ENCODE peak calls at places on chromosomes 6 and 20, in nine cellular contexts. One of them, this sample, is unnamed.

GRCh38 chr6:43773050-43773956 is 3.3 kb downstream of the VEGFA start:
- DNase-seq in activated naive CD4-positive, alpha-beta T cell treated with anti-CD3 and anti-CD28 coated beads for 36 hours: peak
- DNase-seq in activated CD4-positive, CD25-positive, alpha-beta regulatory T cell: peak
- DNase-seq in aorta: peak
- DNase-seq in ovary: peak
- DNase-seq in NCI-H1417 treated with DMSO at 0.1 percent for 48 hours: no peak
- DNase-seq in astrocyte of the spinal cord: peak
- DNase-seq in putamen: no peak
- DNase-seq in foreskin fibroblast: no peak
- DNase-seq in this sample: no peak

GRCh38 chr6:75935473-75935793 is 137.0 kb downstream of the IMPG1 start:
- DNase-seq in ovary: no peak
- DNase-seq in activated CD4-positive, CD25-positive, alpha-beta regulatory T cell: no peak
- DNase-seq in NCI-H1417 treated with DMSO at 0.1 percent for 48 hours: no peak
- DNase-seq in putamen: no peak
- DNase-seq in activated naive CD4-positive, alpha-beta T cell treated with anti-CD3 and anti-CD28 coated beads for 36 hours: no peak
- DNase-seq in foreskin fibroblast: no peak
- DNase-seq in aorta: no peak
- DNase-seq in astrocyte of the spinal cord: no peak
- DNase-seq in this sample: no peak

GRCh38 chr20:20003088-20003954 is 13.8 kb upstream of the NAA20 start:
- DNase-seq in aorta: peak
- DNase-seq in putamen: peak
- DNase-seq in activated CD4-positive, CD25-positive, alpha-beta regulatory T cell: no peak
- DNase-seq in NCI-H1417 treated with DMSO at 0.1 percent for 48 hours: no peak
- DNase-seq in ovary: peak
- DNase-seq in foreskin fibroblast: no peak
- DNase-seq in activated naive CD4-positive, alpha-beta T cell treated with anti-CD3 and anti-CD28 coated beads for 36 hours: peak
- DNase-seq in astrocyte of the spinal cord: no peak
- DNase-seq in this sample: no peak

GRCh38 chr20:23641936-23642751 is 4.4 kb upstream of the CST3 start:
- DNase-seq in foreskin fibroblast: peak
- DNase-seq in astrocyte of the spinal cord: peak
- DNase-seq in activated CD4-positive, CD25-positive, alpha-beta regulatory T cell: no peak
- DNase-seq in ovary: no peak
- DNase-seq in activated naive CD4-positive, alpha-beta T cell treated with anti-CD3 and anti-CD28 coated beads for 36 hours: no peak
- DNase-seq in NCI-H1417 treated with DMSO at 0.1 percent for 48 hours: no peak
- DNase-seq in aorta: no peak
- DNase-seq in putamen: no peak
- DNase-seq in this sample: no peak

GRCh38 chr6:156852147-156852857 is 75.1 kb downstream of the ARID1B start:
- DNase-seq in NCI-H1417 treated with DMSO at 0.1 percent for 48 hours: no peak
- DNase-seq in astrocyte of the spinal cord: no peak
- DNase-seq in foreskin fibroblast: no peak
- DNase-seq in ovary: no peak
- DNase-seq in aorta: no peak
- DNase-seq in putamen: no peak
- DNase-seq in activated CD4-positive, CD25-positive, alpha-beta regulatory T cell: no peak
- DNase-seq in activated naive CD4-positive, alpha-beta T cell treated with anti-CD3 and anti-CD28 coated beads for 36 hours: no peak
- DNase-seq in this sample: no peak

GRCh38 chr6:6005467-6006427 is 978 bp downstream of the NRN1 start:
- DNase-seq in activated CD4-positive, CD25-positive, alpha-beta regulatory T cell: no peak
- DNase-seq in NCI-H1417 treated with DMSO at 0.1 percent for 48 hours: no peak
- DNase-seq in foreskin fibroblast: no peak
- DNase-seq in activated naive CD4-positive, alpha-beta T cell treated with anti-CD3 and anti-CD28 coated beads for 36 hours: no peak
- DNase-seq in ovary: no peak
- DNase-seq in putamen: no peak
- DNase-seq in aorta: no peak
- DNase-seq in astrocyte of the spinal cord: no peak
- DNase-seq in this sample: no peak

GRCh38 chr6:133396630-133397335 is 155.6 kb downstream of the EYA4 start:
- DNase-seq in activated CD4-positive, CD25-positive, alpha-beta regulatory T cell: no peak
- DNase-seq in NCI-H1417 treated with DMSO at 0.1 percent for 48 hours: no peak
- DNase-seq in aorta: no peak
- DNase-seq in activated naive CD4-positive, alpha-beta T cell treated with anti-CD3 and anti-CD28 coated beads for 36 hours: no peak
- DNase-seq in foreskin fibroblast: peak
- DNase-seq in putamen: no peak
- DNase-seq in ovary: no peak
- DNase-seq in astrocyte of the spinal cord: peak
- DNase-seq in this sample: no peak

GRCh38 chr20:3068986-3069900 is 2.2 kb upstream of the OXT start:
- DNase-seq in putamen: no peak
- DNase-seq in astrocyte of the spinal cord: no peak
- DNase-seq in foreskin fibroblast: peak
- DNase-seq in activated CD4-positive, CD25-positive, alpha-beta regulatory T cell: no peak
- DNase-seq in aorta: no peak
- DNase-seq in ovary: no peak
- DNase-seq in activated naive CD4-positive, alpha-beta T cell treated with anti-CD3 and anti-CD28 coated beads for 36 hours: peak
- DNase-seq in NCI-H1417 treated with DMSO at 0.1 percent for 48 hours: no peak
- DNase-seq in this sample: no peak

GRCh38 chr6:15322781-15323536 is 77.1 kb downstream of the JARID2 start:
- DNase-seq in ovary: no peak
- DNase-seq in foreskin fibroblast: no peak
- DNase-seq in activated naive CD4-positive, alpha-beta T cell treated with anti-CD3 and anti-CD28 coated beads for 36 hours: peak
- DNase-seq in aorta: no peak
- DNase-seq in astrocyte of the spinal cord: peak
- DNase-seq in NCI-H1417 treated with DMSO at 0.1 percent for 48 hours: no peak
- DNase-seq in putamen: no peak
- DNase-seq in activated CD4-positive, CD25-positive, alpha-beta regulatory T cell: no peak
- DNase-seq in this sample: peak

GRCh38 chr20:20253039-20253743 is 114.7 kb upstream of the INSM1 start:
- DNase-seq in NCI-H1417 treated with DMSO at 0.1 percent for 48 hours: no peak
- DNase-seq in ovary: no peak
- DNase-seq in foreskin fibroblast: no peak
- DNase-seq in activated naive CD4-positive, alpha-beta T cell treated with anti-CD3 and anti-CD28 coated beads for 36 hours: no peak
- DNase-seq in aorta: no peak
- DNase-seq in activated CD4-positive, CD25-positive, alpha-beta regulatory T cell: no peak
- DNase-seq in putamen: no peak
- DNase-seq in astrocyte of the spinal cord: no peak
- DNase-seq in this sample: no peak

GRCh38 chr6:10692965-10693538 is 1.4 kb downstream of the C6orf52 start:
- DNase-seq in putamen: no peak
- DNase-seq in astrocyte of the spinal cord: no peak
- DNase-seq in NCI-H1417 treated with DMSO at 0.1 percent for 48 hours: no peak
- DNase-seq in foreskin fibroblast: no peak
- DNase-seq in ovary: no peak
- DNase-seq in activated CD4-positive, CD25-positive, alpha-beta regulatory T cell: no peak
- DNase-seq in activated naive CD4-positive, alpha-beta T cell treated with anti-CD3 and anti-CD28 coated beads for 36 hours: no peak
- DNase-seq in aorta: no peak
- DNase-seq in this sample: no peak

GRCh38 chr20:15703171-15703911 is 869.9 kb downstream of the KIF16B start:
- DNase-seq in ovary: no peak
- DNase-seq in activated naive CD4-positive, alpha-beta T cell treated with anti-CD3 and anti-CD28 coated beads for 36 hours: no peak
- DNase-seq in putamen: no peak
- DNase-seq in foreskin fibroblast: peak
- DNase-seq in NCI-H1417 treated with DMSO at 0.1 percent for 48 hours: no peak
- DNase-seq in aorta: no peak
- DNase-seq in astrocyte of the spinal cord: peak
- DNase-seq in activated CD4-positive, CD25-positive, alpha-beta regulatory T cell: no peak
- DNase-seq in this sample: no peak

This sample was measured in RWPE2.